ENCODE peak calls at places on chromosomes 6 and 20, in ten cellular contexts. One of them, this sample, is unnamed.
A peak's percentile ranks its signal among the peaks of the same experiment; 100 is the strongest.

GRCh38 chr6:134405386-134406087 is 87.6 kb upstream of the SGK1 start:
- DNase-seq in Peyer's patch: no peak
- DNase-seq in esophagus squamous epithelium: no peak
- DNase-seq in AG10803: no peak
- DNase-seq in body of pancreas: no peak
- DNase-seq in cardiac muscle cell: no peak
- DNase-seq in activated B cell treated with CpG ODN at 0.5 μM for 24 hours: no peak
- DNase-seq in endothelial cell: no peak
- DNase-seq in nephron progenitor cell: no peak
- DNase-seq in HL-60: no peak
- DNase-seq in this sample: no peak

GRCh38 chr6:160992323-160993314 is 1.1 kb downstream of the MAP3K4 start:
- DNase-seq in cardiac muscle cell: peak; percentile 79
- DNase-seq in HL-60: peak; percentile 41
- DNase-seq in Peyer's patch: no peak
- DNase-seq in activated B cell treated with CpG ODN at 0.5 μM for 24 hours: no peak
- DNase-seq in body of pancreas: peak; percentile 56
- DNase-seq in esophagus squamous epithelium: no peak
- DNase-seq in endothelial cell: peak; percentile 49
- DNase-seq in nephron progenitor cell: peak; percentile 31
- DNase-seq in AG10803: peak; percentile 80
- DNase-seq in this sample: no peak

GRCh38 chr6:122733259-122733658 is 46.3 kb upstream of the FABP7 start:
- DNase-seq in Peyer's patch: no peak
- DNase-seq in endothelial cell: no peak
- DNase-seq in cardiac muscle cell: no peak
- DNase-seq in esophagus squamous epithelium: no peak
- DNase-seq in AG10803: no peak
- DNase-seq in HL-60: no peak
- DNase-seq in activated B cell treated with CpG ODN at 0.5 μM for 24 hours: no peak
- DNase-seq in nephron progenitor cell: no peak
- DNase-seq in body of pancreas: no peak
- DNase-seq in this sample: no peak

GRCh38 chr6:43052842-43053544 is 658 bp downstream of the CUL7 start:
- DNase-seq in cardiac muscle cell: peak; percentile 34
- DNase-seq in AG10803: no peak
- DNase-seq in esophagus squamous epithelium: no peak
- DNase-seq in endothelial cell: no peak
- DNase-seq in Peyer's patch: no peak
- DNase-seq in nephron progenitor cell: peak; percentile 22
- DNase-seq in HL-60: no peak
- DNase-seq in activated B cell treated with CpG ODN at 0.5 μM for 24 hours: peak; percentile 23
- DNase-seq in body of pancreas: peak; percentile 41
- DNase-seq in this sample: no peak

GRCh38 chr6:35073211-35073610 is 67.9 kb downstream of the TCP11 start:
- DNase-seq in Peyer's patch: peak; percentile 24
- DNase-seq in HL-60: no peak
- DNase-seq in cardiac muscle cell: no peak
- DNase-seq in AG10803: no peak
- DNase-seq in body of pancreas: no peak
- DNase-seq in endothelial cell: no peak
- DNase-seq in activated B cell treated with CpG ODN at 0.5 μM for 24 hours: no peak
- DNase-seq in nephron progenitor cell: no peak
- DNase-seq in esophagus squamous epithelium: no peak
- DNase-seq in this sample: no peak

GRCh38 chr6:163688971-163689370 is 274.5 kb downstream of the QKI start:
- DNase-seq in AG10803: no peak
- DNase-seq in activated B cell treated with CpG ODN at 0.5 μM for 24 hours: no peak
- DNase-seq in Peyer's patch: no peak
- DNase-seq in esophagus squamous epithelium: no peak
- DNase-seq in HL-60: no peak
- DNase-seq in cardiac muscle cell: no peak
- DNase-seq in body of pancreas: no peak
- DNase-seq in endothelial cell: no peak
- DNase-seq in nephron progenitor cell: no peak
- DNase-seq in this sample: no peak

GRCh38 chr20:23287366-23288190 is 63.0 kb upstream of the NXT1 start:
- DNase-seq in nephron progenitor cell: no peak
- DNase-seq in esophagus squamous epithelium: no peak
- DNase-seq in AG10803: no peak
- DNase-seq in endothelial cell: no peak
- DNase-seq in body of pancreas: no peak
- DNase-seq in cardiac muscle cell: no peak
- DNase-seq in Peyer's patch: no peak
- DNase-seq in activated B cell treated with CpG ODN at 0.5 μM for 24 hours: no peak
- DNase-seq in HL-60: no peak
- DNase-seq in this sample: no peak

GRCh38 chr6:111874030-111874425 is 776 bp upstream of the FYN start:
- DNase-seq in esophagus squamous epithelium: no peak
- DNase-seq in activated B cell treated with CpG ODN at 0.5 μM for 24 hours: no peak
- DNase-seq in nephron progenitor cell: peak; percentile 17
- DNase-seq in Peyer's patch: no peak
- DNase-seq in HL-60: no peak
- DNase-seq in AG10803: peak; percentile 13
- DNase-seq in body of pancreas: no peak
- DNase-seq in endothelial cell: peak; percentile 43
- DNase-seq in cardiac muscle cell: no peak
- DNase-seq in this sample: no peak

GRCh38 chr6:136783495-136784270 is 8.6 kb downstream of the MAP3K5 start:
- DNase-seq in esophagus squamous epithelium: no peak
- DNase-seq in activated B cell treated with CpG ODN at 0.5 μM for 24 hours: peak; percentile 39
- DNase-seq in nephron progenitor cell: no peak
- DNase-seq in cardiac muscle cell: no peak
- DNase-seq in AG10803: no peak
- DNase-seq in Peyer's patch: no peak
- DNase-seq in endothelial cell: no peak
- DNase-seq in HL-60: peak; percentile 86
- DNase-seq in body of pancreas: no peak
- DNase-seq in this sample: peak; percentile 70

GRCh38 chr6:89410231-89411018 is 1.6 kb downstream of the RRAGD start:
- DNase-seq in nephron progenitor cell: no peak
- DNase-seq in AG10803: no peak
- DNase-seq in esophagus squamous epithelium: no peak
- DNase-seq in cardiac muscle cell: no peak
- DNase-seq in Peyer's patch: no peak
- DNase-seq in activated B cell treated with CpG ODN at 0.5 μM for 24 hours: no peak
- DNase-seq in HL-60: no peak
- DNase-seq in body of pancreas: no peak
- DNase-seq in endothelial cell: no peak
- DNase-seq in this sample: no peak

GRCh38 chr6:74050921-74051320 is 354.9 kb downstream of the CD109 start:
- DNase-seq in cardiac muscle cell: no peak
- DNase-seq in body of pancreas: no peak
- DNase-seq in endothelial cell: no peak
- DNase-seq in esophagus squamous epithelium: no peak
- DNase-seq in activated B cell treated with CpG ODN at 0.5 μM for 24 hours: no peak
- DNase-seq in nephron progenitor cell: no peak
- DNase-seq in AG10803: no peak
- DNase-seq in Peyer's patch: no peak
- DNase-seq in HL-60: no peak
- DNase-seq in this sample: no peak

GRCh38 chr6:36759177-36759757 is 61.6 kb downstream of the RAB44 start:
- DNase-seq in HL-60: no peak
- DNase-seq in AG10803: peak; percentile 73
- DNase-seq in esophagus squamous epithelium: no peak
- DNase-seq in Peyer's patch: peak; percentile 89
- DNase-seq in cardiac muscle cell: peak; percentile 82
- DNase-seq in nephron progenitor cell: peak; percentile 90
- DNase-seq in body of pancreas: peak; percentile 86
- DNase-seq in activated B cell treated with CpG ODN at 0.5 μM for 24 hours: peak; percentile 79
- DNase-seq in endothelial cell: peak; percentile 92
- DNase-seq in this sample: peak; percentile 88

GRCh38 chr6:114108119-114109002 is 137.4 kb upstream of the HDAC2 start:
- DNase-seq in HL-60: no peak
- DNase-seq in cardiac muscle cell: peak; percentile 81
- DNase-seq in endothelial cell: peak; percentile 83
- DNase-seq in activated B cell treated with CpG ODN at 0.5 μM for 24 hours: no peak
- DNase-seq in Peyer's patch: peak; percentile 62
- DNase-seq in AG10803: peak; percentile 69
- DNase-seq in body of pancreas: peak; percentile 61
- DNase-seq in nephron progenitor cell: peak; percentile 82
- DNase-seq in esophagus squamous epithelium: no peak
- DNase-seq in this sample: no peak

GRCh38 chr20:19784511-19785172 is 26.6 kb downstream of the RIN2 start:
- DNase-seq in Peyer's patch: no peak
- DNase-seq in cardiac muscle cell: peak; percentile 93
- DNase-seq in HL-60: peak; percentile 24
- DNase-seq in body of pancreas: peak; percentile 64
- DNase-seq in AG10803: peak; percentile 86
- DNase-seq in nephron progenitor cell: peak; percentile 43
- DNase-seq in activated B cell treated with CpG ODN at 0.5 μM for 24 hours: no peak
- DNase-seq in endothelial cell: peak; percentile 64
- DNase-seq in esophagus squamous epithelium: no peak
- DNase-seq in this sample: peak; percentile 62

GRCh38 chr6:69719602-69720193 is 77.1 kb downstream of the LMBRD1 start:
- DNase-seq in cardiac muscle cell: peak; percentile 39
- DNase-seq in AG10803: peak; percentile 20
- DNase-seq in HL-60: no peak
- DNase-seq in body of pancreas: no peak
- DNase-seq in esophagus squamous epithelium: no peak
- DNase-seq in endothelial cell: no peak
- DNase-seq in activated B cell treated with CpG ODN at 0.5 μM for 24 hours: no peak
- DNase-seq in nephron progenitor cell: no peak
- DNase-seq in Peyer's patch: no peak
- DNase-seq in this sample: no peak
- TF ChIP-seq CTCF in cardiac muscle cell: peak; percentile 47
- TF ChIP-seq CTCF in AG10803: peak; percentile 51
- TF ChIP-seq CTCF in HL-60: no peak
- TF ChIP-seq CTCF in body of pancreas: peak; percentile 35
- TF ChIP-seq CTCF in esophagus squamous epithelium: no peak
- TF ChIP-seq CTCF in endothelial cell: peak; percentile 42
- TF ChIP-seq CTCF in activated B cell treated with CpG ODN at 0.5 μM for 24 hours: no peak
- TF ChIP-seq CTCF in nephron progenitor cell: peak; percentile 19
- TF ChIP-seq CTCF in Peyer's patch: peak; percentile 23
- TF ChIP-seq CTCF in this sample: no peak

GRCh38 chr20:46102940-46103339 is 13.2 kb upstream of the NCOA5 start:
- DNase-seq in esophagus squamous epithelium: no peak
- DNase-seq in endothelial cell: no peak
- DNase-seq in HL-60: no peak
- DNase-seq in body of pancreas: no peak
- DNase-seq in nephron progenitor cell: no peak
- DNase-seq in activated B cell treated with CpG ODN at 0.5 μM for 24 hours: no peak
- DNase-seq in AG10803: no peak
- DNase-seq in Peyer's patch: no peak
- DNase-seq in cardiac muscle cell: no peak
- DNase-seq in this sample: no peak

GRCh38 chr20:46101957-46102356 is 12.2 kb upstream of the NCOA5 start:
- DNase-seq in Peyer's patch: no peak
- DNase-seq in nephron progenitor cell: no peak
- DNase-seq in cardiac muscle cell: no peak
- DNase-seq in HL-60: no peak
- DNase-seq in esophagus squamous epithelium: no peak
- DNase-seq in AG10803: no peak
- DNase-seq in endothelial cell: no peak
- DNase-seq in activated B cell treated with CpG ODN at 0.5 μM for 24 hours: no peak
- DNase-seq in body of pancreas: no peak
- DNase-seq in this sample: no peak

GRCh38 chr20:46104262-46104661 is 13.9 kb upstream of the CD40 start:
- DNase-seq in Peyer's patch: no peak
- DNase-seq in HL-60: no peak
- DNase-seq in endothelial cell: no peak
- DNase-seq in AG10803: no peak
- DNase-seq in esophagus squamous epithelium: no peak
- DNase-seq in activated B cell treated with CpG ODN at 0.5 μM for 24 hours: no peak
- DNase-seq in nephron progenitor cell: no peak
- DNase-seq in cardiac muscle cell: no peak
- DNase-seq in body of pancreas: no peak
- DNase-seq in this sample: no peak

GRCh38 chr20:46099491-46100287 is 9.9 kb upstream of the NCOA5 start:
- DNase-seq in esophagus squamous epithelium: no peak
- DNase-seq in cardiac muscle cell: no peak
- DNase-seq in nephron progenitor cell: peak; percentile 32
- DNase-seq in activated B cell treated with CpG ODN at 0.5 μM for 24 hours: peak; percentile 62
- DNase-seq in Peyer's patch: no peak
- DNase-seq in AG10803: no peak
- DNase-seq in endothelial cell: peak; percentile 48
- DNase-seq in body of pancreas: no peak
- DNase-seq in HL-60: no peak
- DNase-seq in this sample: no peak
- TF ChIP-seq CTCF in esophagus squamous epithelium: no peak
- TF ChIP-seq CTCF in cardiac muscle cell: peak; percentile 9
- TF ChIP-seq CTCF in nephron progenitor cell: no peak
- TF ChIP-seq CTCF in activated B cell treated with CpG ODN at 0.5 μM for 24 hours: no peak
- TF ChIP-seq CTCF in Peyer's patch: peak; percentile 14
- TF ChIP-seq CTCF in AG10803: no peak
- TF ChIP-seq CTCF in endothelial cell: no peak
- TF ChIP-seq CTCF in body of pancreas: no peak
- TF ChIP-seq CTCF in HL-60: no peak
- TF ChIP-seq CTCF in this sample: no peak

GRCh38 chr6:30914854-30915590 is 984 bp downstream of the VARS2 start:
- DNase-seq in activated B cell treated with CpG ODN at 0.5 μM for 24 hours: no peak
- DNase-seq in HL-60: no peak
- DNase-seq in cardiac muscle cell: peak; percentile 24
- DNase-seq in nephron progenitor cell: no peak
- DNase-seq in Peyer's patch: no peak
- DNase-seq in AG10803: no peak
- DNase-seq in esophagus squamous epithelium: no peak
- DNase-seq in endothelial cell: no peak
- DNase-seq in body of pancreas: no peak
- DNase-seq in this sample: no peak

GRCh38 chr6:30913721-30914075 is 340 bp upstream of the VARS2 start:
- DNase-seq in AG10803: no peak
- DNase-seq in esophagus squamous epithelium: no peak
- DNase-seq in endothelial cell: no peak
- DNase-seq in cardiac muscle cell: peak; percentile 7
- DNase-seq in activated B cell treated with CpG ODN at 0.5 μM for 24 hours: no peak
- DNase-seq in nephron progenitor cell: no peak
- DNase-seq in body of pancreas: no peak
- DNase-seq in Peyer's patch: no peak
- DNase-seq in HL-60: no peak
- DNase-seq in this sample: no peak

GRCh38 chr6:30912746-30913520 is 1.1 kb upstream of the VARS2 start:
- DNase-seq in activated B cell treated with CpG ODN at 0.5 μM for 24 hours: no peak
- DNase-seq in AG10803: no peak
- DNase-seq in Peyer's patch: no peak
- DNase-seq in HL-60: no peak
- DNase-seq in nephron progenitor cell: no peak
- DNase-seq in esophagus squamous epithelium: no peak
- DNase-seq in cardiac muscle cell: no peak
- DNase-seq in endothelial cell: no peak
- DNase-seq in body of pancreas: no peak
- DNase-seq in this sample: no peak

GRCh38 chr6:30915591-30915946 is 1.5 kb downstream of the VARS2 start:
- DNase-seq in endothelial cell: peak; percentile 25
- DNase-seq in AG10803: peak; percentile 72
- DNase-seq in Peyer's patch: no peak
- DNase-seq in HL-60: peak; percentile 36
- DNase-seq in cardiac muscle cell: peak; percentile 75
- DNase-seq in esophagus squamous epithelium: no peak
- DNase-seq in body of pancreas: peak; percentile 43
- DNase-seq in activated B cell treated with CpG ODN at 0.5 μM for 24 hours: no peak
- DNase-seq in nephron progenitor cell: peak; percentile 25
- DNase-seq in this sample: no peak

GRCh38 chr6:30914076-30914853 is at the start of gene VARS2:
- DNase-seq in endothelial cell: peak; percentile 85
- DNase-seq in HL-60: peak; percentile 90
- DNase-seq in body of pancreas: peak; percentile 96
- DNase-seq in nephron progenitor cell: peak; percentile 92
- DNase-seq in Peyer's patch: peak; percentile 97
- DNase-seq in activated B cell treated with CpG ODN at 0.5 μM for 24 hours: peak; percentile 94
- DNase-seq in esophagus squamous epithelium: peak; percentile 36
- DNase-seq in cardiac muscle cell: peak; percentile 94
- DNase-seq in AG10803: peak; percentile 88
- DNase-seq in this sample: peak; percentile 76
- TF ChIP-seq CTCF in endothelial cell: no peak
- TF ChIP-seq CTCF in HL-60: no peak
- TF ChIP-seq CTCF in body of pancreas: peak; percentile 60
- TF ChIP-seq CTCF in nephron progenitor cell: no peak
- TF ChIP-seq CTCF in Peyer's patch: peak; percentile 62
- TF ChIP-seq CTCF in activated B cell treated with CpG ODN at 0.5 μM for 24 hours: no peak
- TF ChIP-seq CTCF in esophagus squamous epithelium: peak; percentile 85
- TF ChIP-seq CTCF in cardiac muscle cell: peak; percentile 51
- TF ChIP-seq CTCF in AG10803: peak; percentile 30
- TF ChIP-seq CTCF in this sample: no peak

GRCh38 chr6:10441004-10441654 is 26.3 kb upstream of the TFAP2A start:
- DNase-seq in activated B cell treated with CpG ODN at 0.5 μM for 24 hours: no peak
- DNase-seq in cardiac muscle cell: no peak
- DNase-seq in HL-60: no peak
- DNase-seq in Peyer's patch: no peak
- DNase-seq in body of pancreas: no peak
- DNase-seq in AG10803: peak; percentile 91
- DNase-seq in esophagus squamous epithelium: no peak
- DNase-seq in endothelial cell: no peak
- DNase-seq in nephron progenitor cell: no peak
- DNase-seq in this sample: no peak
- TF ChIP-seq CTCF in activated B cell treated with CpG ODN at 0.5 μM for 24 hours: no peak
- TF ChIP-seq CTCF in cardiac muscle cell: no peak
- TF ChIP-seq CTCF in HL-60: no peak
- TF ChIP-seq CTCF in Peyer's patch: no peak
- TF ChIP-seq CTCF in body of pancreas: no peak
- TF ChIP-seq CTCF in AG10803: no peak
- TF ChIP-seq CTCF in esophagus squamous epithelium: no peak
- TF ChIP-seq CTCF in endothelial cell: no peak
- TF ChIP-seq CTCF in nephron progenitor cell: no peak
- TF ChIP-seq CTCF in this sample: no peak

This sample was measured in CD14-positive monocyte.